ENCODE peak calls at places on chromosomes 2 and 18, in six cellular contexts. One of them, this sample, is unnamed.

GRCh38 chr2:236824836-236825235 is 255.2 kb downstream of the ACKR3 start:
- DNase-seq in neural crest cell: no peak
- DNase-seq in NCI-H1436: peak
- DNase-seq in activated T-cell treated with anti-CD3 and anti-CD28 coated beads for 1 hour: no peak
- DNase-seq in activated T-helper 1 cell treated with anti-CD3 and anti-CD28 coated beads, Interleukin-2, amount 50 U/mL, for 16 hours: no peak
- DNase-seq in neural progenitor cell: no peak
- DNase-seq in this sample: peak

GRCh38 chr2:151575338-151575737 is 158.9 kb downstream of the NEB start:
- DNase-seq in neural crest cell: no peak
- DNase-seq in NCI-H1436: no peak
- DNase-seq in activated T-cell treated with anti-CD3 and anti-CD28 coated beads for 1 hour: no peak
- DNase-seq in activated T-helper 1 cell treated with anti-CD3 and anti-CD28 coated beads, Interleukin-2, amount 50 U/mL, for 16 hours: no peak
- DNase-seq in neural progenitor cell: no peak
- DNase-seq in this sample: no peak

GRCh38 chr2:241496003-241496707 is 12.2 kb downstream of the STK25 start:
- DNase-seq in neural crest cell: no peak
- DNase-seq in NCI-H1436: no peak
- DNase-seq in activated T-cell treated with anti-CD3 and anti-CD28 coated beads for 1 hour: no peak
- DNase-seq in activated T-helper 1 cell treated with anti-CD3 and anti-CD28 coated beads, Interleukin-2, amount 50 U/mL, for 16 hours: no peak
- DNase-seq in neural progenitor cell: peak
- DNase-seq in this sample: no peak

GRCh38 chr2:9234680-9235387 is 28.2 kb downstream of the ASAP2 start:
- DNase-seq in neural crest cell: no peak
- DNase-seq in NCI-H1436: no peak
- DNase-seq in activated T-cell treated with anti-CD3 and anti-CD28 coated beads for 1 hour: no peak
- DNase-seq in activated T-helper 1 cell treated with anti-CD3 and anti-CD28 coated beads, Interleukin-2, amount 50 U/mL, for 16 hours: no peak
- DNase-seq in neural progenitor cell: no peak
- DNase-seq in this sample: peak

GRCh38 chr2:162524192-162524591 is 180.3 kb downstream of the GCA start:
- DNase-seq in neural crest cell: no peak
- DNase-seq in NCI-H1436: no peak
- DNase-seq in activated T-cell treated with anti-CD3 and anti-CD28 coated beads for 1 hour: no peak
- DNase-seq in activated T-helper 1 cell treated with anti-CD3 and anti-CD28 coated beads, Interleukin-2, amount 50 U/mL, for 16 hours: no peak
- DNase-seq in neural progenitor cell: peak
- DNase-seq in this sample: peak

GRCh38 chr18:80147418-80148315 is 38.6 kb downstream of the ADNP2 start:
- DNase-seq in neural crest cell: no peak
- DNase-seq in NCI-H1436: peak
- DNase-seq in activated T-cell treated with anti-CD3 and anti-CD28 coated beads for 1 hour: peak
- DNase-seq in activated T-helper 1 cell treated with anti-CD3 and anti-CD28 coated beads, Interleukin-2, amount 50 U/mL, for 16 hours: peak
- DNase-seq in neural progenitor cell: peak
- DNase-seq in this sample: no peak

GRCh38 chr2:220394433-220394832 is 767.0 kb downstream of the SLC4A3 start:
- DNase-seq in neural crest cell: no peak
- DNase-seq in NCI-H1436: no peak
- DNase-seq in activated T-cell treated with anti-CD3 and anti-CD28 coated beads for 1 hour: no peak
- DNase-seq in activated T-helper 1 cell treated with anti-CD3 and anti-CD28 coated beads, Interleukin-2, amount 50 U/mL, for 16 hours: no peak
- DNase-seq in neural progenitor cell: no peak
- DNase-seq in this sample: no peak

GRCh38 chr2:240442891-240443715 is 7.6 kb downstream of the GPC1 start:
- DNase-seq in neural crest cell: no peak
- DNase-seq in NCI-H1436: no peak
- DNase-seq in activated T-cell treated with anti-CD3 and anti-CD28 coated beads for 1 hour: no peak
- DNase-seq in activated T-helper 1 cell treated with anti-CD3 and anti-CD28 coated beads, Interleukin-2, amount 50 U/mL, for 16 hours: no peak
- DNase-seq in neural progenitor cell: no peak
- DNase-seq in this sample: no peak

GRCh38 chr2:168758970-168759820 is 43.2 kb upstream of the NOSTRIN start:
- DNase-seq in neural crest cell: no peak
- DNase-seq in NCI-H1436: peak
- DNase-seq in activated T-cell treated with anti-CD3 and anti-CD28 coated beads for 1 hour: no peak
- DNase-seq in activated T-helper 1 cell treated with anti-CD3 and anti-CD28 coated beads, Interleukin-2, amount 50 U/mL, for 16 hours: no peak
- DNase-seq in neural progenitor cell: peak
- DNase-seq in this sample: no peak

GRCh38 chr2:240895656-240896388 is at the start of gene MAB21L4:
- DNase-seq in neural crest cell: no peak
- DNase-seq in NCI-H1436: no peak
- DNase-seq in activated T-cell treated with anti-CD3 and anti-CD28 coated beads for 1 hour: no peak
- DNase-seq in activated T-helper 1 cell treated with anti-CD3 and anti-CD28 coated beads, Interleukin-2, amount 50 U/mL, for 16 hours: no peak
- DNase-seq in neural progenitor cell: no peak
- DNase-seq in this sample: peak

GRCh38 chr2:669323-669722 is 7.9 kb downstream of the TMEM18 start:
- DNase-seq in neural crest cell: no peak
- DNase-seq in NCI-H1436: no peak
- DNase-seq in activated T-cell treated with anti-CD3 and anti-CD28 coated beads for 1 hour: no peak
- DNase-seq in activated T-helper 1 cell treated with anti-CD3 and anti-CD28 coated beads, Interleukin-2, amount 50 U/mL, for 16 hours: no peak
- DNase-seq in neural progenitor cell: no peak
- DNase-seq in this sample: no peak

GRCh38 chr2:49002750-49003149 is 151.6 kb downstream of the FSHR start:
- DNase-seq in neural crest cell: no peak
- DNase-seq in NCI-H1436: no peak
- DNase-seq in activated T-cell treated with anti-CD3 and anti-CD28 coated beads for 1 hour: no peak
- DNase-seq in activated T-helper 1 cell treated with anti-CD3 and anti-CD28 coated beads, Interleukin-2, amount 50 U/mL, for 16 hours: no peak
- DNase-seq in neural progenitor cell: no peak
- DNase-seq in this sample: no peak

GRCh38 chr2:141015339-141016047 is 1115.3 kb downstream of the LRP1B start:
- DNase-seq in neural crest cell: no peak
- DNase-seq in NCI-H1436: no peak
- DNase-seq in activated T-cell treated with anti-CD3 and anti-CD28 coated beads for 1 hour: no peak
- DNase-seq in activated T-helper 1 cell treated with anti-CD3 and anti-CD28 coated beads, Interleukin-2, amount 50 U/mL, for 16 hours: no peak
- DNase-seq in neural progenitor cell: peak
- DNase-seq in this sample: no peak

GRCh38 chr2:74548285-74548918 is 5.3 kb downstream of the LOXL3 start:
- DNase-seq in neural crest cell: no peak
- DNase-seq in NCI-H1436: no peak
- DNase-seq in activated T-cell treated with anti-CD3 and anti-CD28 coated beads for 1 hour: no peak
- DNase-seq in activated T-helper 1 cell treated with anti-CD3 and anti-CD28 coated beads, Interleukin-2, amount 50 U/mL, for 16 hours: no peak
- DNase-seq in neural progenitor cell: peak
- DNase-seq in this sample: no peak

GRCh38 chr18:25067291-25068050 is 284.5 kb downstream of the ZNF521 start:
- DNase-seq in neural crest cell: no peak
- DNase-seq in NCI-H1436: no peak
- DNase-seq in activated T-cell treated with anti-CD3 and anti-CD28 coated beads for 1 hour: no peak
- DNase-seq in activated T-helper 1 cell treated with anti-CD3 and anti-CD28 coated beads, Interleukin-2, amount 50 U/mL, for 16 hours: no peak
- DNase-seq in neural progenitor cell: no peak
- DNase-seq in this sample: no peak

GRCh38 chr2:169980001-169980400 is 152.7 kb downstream of the UBR3 start:
- DNase-seq in neural crest cell: no peak
- DNase-seq in NCI-H1436: no peak
- DNase-seq in activated T-cell treated with anti-CD3 and anti-CD28 coated beads for 1 hour: no peak
- DNase-seq in activated T-helper 1 cell treated with anti-CD3 and anti-CD28 coated beads, Interleukin-2, amount 50 U/mL, for 16 hours: no peak
- DNase-seq in neural progenitor cell: no peak
- DNase-seq in this sample: no peak

GRCh38 chr2:107340955-107341354 is 455.0 kb upstream of the ST6GAL2 start:
- DNase-seq in neural crest cell: no peak
- DNase-seq in NCI-H1436: no peak
- DNase-seq in activated T-cell treated with anti-CD3 and anti-CD28 coated beads for 1 hour: no peak
- DNase-seq in activated T-helper 1 cell treated with anti-CD3 and anti-CD28 coated beads, Interleukin-2, amount 50 U/mL, for 16 hours: no peak
- DNase-seq in neural progenitor cell: no peak
- DNase-seq in this sample: no peak

GRCh38 chr2:121475811-121476571 is 54.7 kb upstream of the RNU4ATAC start:
- DNase-seq in neural crest cell: no peak
- DNase-seq in NCI-H1436: no peak
- DNase-seq in activated T-cell treated with anti-CD3 and anti-CD28 coated beads for 1 hour: no peak
- DNase-seq in activated T-helper 1 cell treated with anti-CD3 and anti-CD28 coated beads, Interleukin-2, amount 50 U/mL, for 16 hours: no peak
- DNase-seq in neural progenitor cell: no peak
- DNase-seq in this sample: no peak